ENCODE peak calls at places on chromosomes 7 and 10, in seven cellular contexts. Q is activated naive CD8-positive, alpha-beta T cell treated with anti-CD3 and anti-CD28 coated beads, Interleukin-2, amount 50 U/mL, for 24 hours; A is breast epithelium; D is HCT116; E is SW 1271; X is activated CD4-positive, alpha-beta T cell treated with anti-CD3 and anti-CD28 coated beads, Interleukin-2, amount 50 U/mL, for 1 hour; H is PC-9. C is an unnamed sample.

GRCh38 chr10:30818010-30818660 is 188.6 kb upstream of the LYZL2 start:
- DNase-seq in E (no peak), D (no peak), A (no peak), Q (no peak), H (no peak), X (no peak), C (peak; percentile 41)

GRCh38 chr10:71962915-71963314 is 1.3 kb upstream of the CHST3 start:
- DNase-seq in H (no peak), D (no peak), A (no peak), E (no peak), X (no peak), Q (no peak), C (no peak)

GRCh38 chr10:104045151-104046089 is 40.3 kb downstream of the COL17A1 start:
- DNase-seq in X (no peak), E (no peak), Q (peak; percentile 14), A (no peak), H (peak; percentile 48), D (peak; percentile 74), C (peak; percentile 71)

GRCh38 chr7:7312323-7312722 is 130.0 kb downstream of the C1GALT1 start:
- DNase-seq in H (no peak), A (no peak), X (no peak), D (no peak), Q (no peak), E (no peak), C (no peak)

GRCh38 chr10:5319863-5320262 is 44.9 kb upstream of the UCN3 start:
- DNase-seq in E (no peak), H (no peak), X (no peak), Q (no peak), D (no peak), A (no peak), C (no peak)

GRCh38 chr7:152909683-152910544 is 150.4 kb downstream of the ACTR3B start:
- DNase-seq in A (no peak), H (no peak), D (no peak), X (no peak), Q (no peak), E (no peak), C (peak; percentile 21)

GRCh38 chr10:97333601-97334369 is 744 bp downstream of the FRAT2 start:
- DNase-seq in E (no peak), X (no peak), Q (peak; percentile 55), D (no peak), H (no peak), A (no peak), C (peak; percentile 13)

GRCh38 chr7:130972201-130972600 is 238.2 kb upstream of the KLF14 start:
- DNase-seq in X (no peak), Q (no peak), H (no peak), D (no peak), E (no peak), A (no peak), C (no peak)

GRCh38 chr7:131602994-131603372 is 46.6 kb upstream of the PODXL start:
- DNase-seq in D (no peak), Q (no peak), E (no peak), X (no peak), H (no peak), A (no peak), C (no peak)

GRCh38 chr10:93757136-93757535 is 600 bp upstream of the LGI1 start:
- DNase-seq in X (no peak), H (no peak), A (no peak), D (no peak), E (no peak), Q (no peak), C (no peak)

GRCh38 chr7:46909601-46910051 is 672.3 kb downstream of the TNS3 start:
- DNase-seq in X (no peak), Q (no peak), A (no peak), E (no peak), D (no peak), H (no peak), C (no peak)

GRCh38 chr10:672139-672538 is 17.3 kb downstream of the DIP2C start:
- DNase-seq in X (no peak), A (no peak), D (no peak), H (no peak), E (no peak), Q (no peak), C (no peak)

GRCh38 chr10:49282306-49282705 is 16.7 kb upstream of the C10orf71 start:
- DNase-seq in D (no peak), Q (no peak), X (no peak), H (no peak), A (no peak), E (no peak), C (no peak)

GRCh38 chr10:31098091-31098490 is 66.4 kb upstream of the ZNF438 start:
- DNase-seq in A (no peak), D (no peak), Q (no peak), X (no peak), E (no peak), H (no peak), C (no peak)

GRCh38 chr10:79246606-79247275 is 100.5 kb upstream of the PPIF start:
- DNase-seq in Q (no peak), H (no peak), E (no peak), A (no peak), X (no peak), D (no peak), C (no peak)

GRCh38 chr10:93461124-93461806 is 20.9 kb downstream of the MYOF start:
- DNase-seq in A (no peak), D (no peak), H (no peak), E (no peak), Q (no peak), X (no peak), C (no peak)

GRCh38 chr7:128268233-128268632 is 27.2 kb downstream of the LEP start:
- DNase-seq in Q (no peak), A (no peak), D (no peak), X (no peak), H (no peak), E (no peak), C (no peak)